ENCODE peak calls at places on chromosome 16, in four cellular contexts. T is SK-N-SH, I is H1, M is K562. L is an unnamed sample.

GRCh38 chr16:67406628-67407027 is 9.6 kb downstream of the ZDHHC1 start:
- DNase-seq in T (peak; percentile 54), I (no peak), M (no peak), L (no peak)

GRCh38 chr16:11780988-11781680 is 15.9 kb downstream of the ZC3H7A start:
- DNase-seq in T (peak; percentile 35), I (no peak), M (no peak), L (no peak)

GRCh38 chr16:4081035-4081434 is 35.2 kb downstream of the ADCY9 start:
- DNase-seq in T (no peak), I (no peak), M (no peak), L (no peak)

GRCh38 chr16:10321407-10322397 is 64.2 kb upstream of the ATF7IP2 start:
- DNase-seq in T (no peak), I (no peak), M (no peak), L (no peak)

GRCh38 chr16:54630284-54630967 is 300.2 kb upstream of the IRX5 start:
- DNase-seq in T (no peak), I (no peak), M (no peak), L (no peak)

GRCh38 chr16:1688807-1689560 is 10.9 kb downstream of the JPT2 start:
- DNase-seq in T (no peak), I (no peak), M (no peak), L (no peak)

GRCh38 chr16:88298882-88299745 is 83.6 kb upstream of the ZNF469 start:
- DNase-seq in T (no peak), I (no peak), M (no peak), L (no peak)

GRCh38 chr16:77993111-77993571 is 29.2 kb upstream of the CLEC3A start:
- DNase-seq in T (no peak), I (no peak), M (no peak), L (no peak)

GRCh38 chr16:87325480-87325879 is 8.3 kb upstream of the C16orf95 start:
- DNase-seq in T (no peak), I (no peak), M (no peak), L (no peak)

GRCh38 chr16:86093801-86094750 is 195.1 kb downstream of the IRF8 start:
- DNase-seq in T (no peak), I (no peak), M (peak; percentile 25), L (no peak)

GRCh38 chr16:52709286-52709685 is 162.3 kb upstream of the TOX3 start:
- DNase-seq in T (no peak), I (no peak), M (no peak), L (no peak)

GRCh38 chr16:79628501-79628975 is 28.0 kb upstream of the MAF start:
- DNase-seq in T (no peak), I (no peak), M (no peak), L (peak; percentile 20)

GRCh38 chr16:15440852-15441251 is 6.5 kb downstream of the BMERB1 start:
- DNase-seq in T (no peak), I (no peak), M (no peak), L (no peak)

GRCh38 chr16:81432899-81433560 is 11.6 kb upstream of the CMIP start:
- DNase-seq in T (no peak), I (no peak), M (no peak), L (no peak)

GRCh38 chr16:68272501-68273209 is 8.3 kb downstream of the SLC7A6 start:
- DNase-seq in T (no peak), I (no peak), M (no peak), L (no peak)

GRCh38 chr16:27772093-27772820 is 222.3 kb downstream of the KATNIP start:
- DNase-seq in T (no peak), I (no peak), M (no peak), L (no peak)

GRCh38 chr16:67874147-67874771 is 1.4 kb downstream of the EDC4 start:
- DNase-seq in T (no peak), I (no peak), M (no peak), L (no peak)

GRCh38 chr16:28291651-28292626 is at the start of gene SBK1:
- DNase-seq in T (peak; percentile 98), I (no peak), M (peak; percentile 95), L (peak; percentile 19)

GRCh38 chr16:19991614-19992013 is 82.1 kb downstream of the GPR139 start:
- DNase-seq in T (no peak), I (no peak), M (peak; percentile 16), L (no peak)

GRCh38 chr16:81318711-81319110 is 3.9 kb downstream of the GAN start:
- DNase-seq in T (no peak), I (no peak), M (no peak), L (no peak)

GRCh38 chr16:89847930-89848297 is 19.6 kb downstream of the SPIRE2 start:
- DNase-seq in T (no peak), I (no peak), M (no peak), L (no peak)

GRCh38 chr16:3008749-3009088 is 4.0 kb upstream of the CLDN9 start:
- DNase-seq in T (no peak), I (no peak), M (peak; percentile 82), L (no peak)

GRCh38 chr16:555528-556478 is 4.4 kb upstream of the PRR35 start:
- DNase-seq in T (peak; percentile 79), I (no peak), M (no peak), L (no peak)

GRCh38 chr16:21950782-21951521 is 2.2 kb upstream of the UQCRC2 start:
- DNase-seq in T (peak; percentile 34), I (no peak), M (peak; percentile 37), L (no peak)

DNA sequence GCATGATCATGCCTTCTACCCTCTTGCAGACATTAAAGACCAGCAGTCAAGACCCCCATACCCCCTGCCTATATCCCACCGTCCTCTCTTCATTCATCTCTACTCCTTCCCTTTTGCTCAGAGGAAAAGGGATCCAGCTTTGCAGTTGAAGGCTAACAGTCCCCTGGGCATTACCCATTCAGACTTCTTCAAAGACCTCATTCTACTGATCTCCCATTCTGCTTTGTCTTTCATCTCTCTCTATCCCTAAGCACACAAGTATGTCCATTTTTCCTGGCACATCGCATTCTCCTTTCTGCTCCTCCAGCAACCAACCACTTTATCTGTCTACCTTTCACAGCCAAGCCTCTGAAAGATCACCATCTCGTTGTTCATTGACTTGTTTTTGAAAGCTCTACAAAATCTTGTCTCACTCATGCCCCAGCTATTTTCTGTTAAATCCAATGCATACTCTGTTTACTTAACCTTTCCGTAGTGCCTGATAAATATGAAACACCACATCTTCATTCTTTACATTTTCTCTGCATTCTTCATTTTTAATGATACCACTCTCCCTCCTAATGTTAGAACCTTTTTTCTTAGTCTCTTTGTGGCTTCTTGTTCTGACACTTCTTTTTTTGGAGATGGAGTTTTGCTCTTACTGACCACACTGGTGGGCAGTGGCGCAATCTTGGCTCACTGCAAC is 14.1 kb upstream of the LCMT1 start:
- DNase-seq in T (no peak), I (no peak), M (no peak), L (no peak)
- TF ChIP-seq NRF1 in T (no peak), I (no peak), M (no peak), L (no peak)

DNA sequence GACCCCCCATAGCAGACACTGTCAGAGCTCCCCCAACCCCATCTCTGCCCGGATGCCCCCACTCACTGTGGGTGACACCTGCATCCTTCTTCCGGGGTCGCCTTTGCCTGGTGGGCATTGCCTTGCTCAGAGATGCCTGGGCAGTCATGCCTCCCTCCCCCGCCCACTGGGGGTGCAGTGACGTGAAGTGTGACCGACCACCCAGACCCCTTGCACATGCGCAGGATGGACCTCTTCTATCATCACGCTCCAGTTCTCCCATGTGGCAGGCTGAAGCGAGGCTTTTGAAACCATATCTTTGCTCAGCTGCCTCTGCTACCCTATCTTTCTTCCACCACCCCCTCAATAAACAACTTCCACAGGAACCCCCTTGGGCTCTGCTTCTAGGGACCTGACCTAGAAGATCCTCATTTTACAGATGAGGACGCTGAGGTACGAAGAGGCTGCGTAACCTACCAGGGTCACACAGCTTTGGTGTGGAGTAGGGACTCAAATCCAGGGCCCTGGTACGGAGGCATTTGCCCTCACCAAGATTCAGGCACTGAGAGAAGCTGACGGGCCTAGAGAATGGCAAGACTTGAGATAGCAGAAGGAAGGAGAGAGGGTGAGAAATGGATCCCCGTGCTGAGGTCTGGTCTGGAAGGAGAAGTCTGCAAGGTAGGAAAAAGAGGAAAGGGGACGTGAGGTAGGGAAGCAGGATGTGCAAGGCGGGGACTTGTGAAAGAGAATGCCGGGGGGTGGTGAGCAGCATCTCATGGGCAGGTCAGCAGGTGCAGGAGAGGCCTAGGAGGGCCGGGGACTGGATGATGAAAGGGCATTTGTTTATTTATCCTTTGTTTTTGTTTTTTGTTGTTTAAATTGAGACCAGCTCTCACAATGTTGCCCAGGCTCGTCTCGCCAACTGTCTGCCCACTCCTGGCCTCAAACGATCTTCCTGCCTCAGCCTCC is 14.4 kb downstream of the NLRC5 start:
- DNase-seq in T (no peak), I (no peak), M (no peak), L (no peak)
- TF ChIP-seq NRF1 in T (no peak), I (no peak), M (peak; percentile 77), L (peak; percentile 53)

GRCh38 chr16:56789360-56789759 is 59.4 kb downstream of the NUP93 start:
- DNase-seq in T (peak; percentile 42), I (no peak), M (no peak), L (no peak)
- TF ChIP-seq NRF1 in T (no peak), I (no peak), M (no peak), L (no peak)

DNA sequence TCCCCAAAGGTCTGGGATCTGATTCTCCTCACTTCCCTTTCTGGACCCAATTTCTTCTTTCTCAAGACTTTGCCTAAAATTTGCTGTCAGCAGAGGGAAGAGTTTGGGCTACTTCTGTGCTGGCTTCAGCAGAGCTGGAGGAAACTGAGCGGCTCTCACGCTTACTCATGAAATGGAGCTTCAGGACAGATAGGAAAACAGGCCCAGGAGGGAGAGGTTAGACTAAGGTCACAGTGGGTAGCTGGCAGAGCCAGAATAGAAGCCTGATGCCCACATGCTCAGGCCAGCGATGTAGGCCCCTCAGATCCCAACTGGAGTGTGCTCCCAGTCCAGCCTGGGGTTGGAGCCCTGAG is 593 bp downstream of the SLC38A7 start:
- DNase-seq in T (no peak), I (no peak), M (no peak), L (no peak)
- TF ChIP-seq NRF1 in T (no peak), I (no peak), M (no peak), L (no peak)

L was measured in GM12878.